ENCODE peak calls at places on chromosome 2, in four cellular contexts. One of them, this sample, is unnamed.

GRCh38 chr2:14551069-14551468 is 81.4 kb upstream of the LRATD1 start:
- DNase-seq in breast epithelium: no peak
- DNase-seq in fibroblast of pulmonary artery: no peak
- DNase-seq in GM23248: no peak
- DNase-seq in this sample: no peak

GRCh38 chr2:68908392-68908970 is 37.3 kb upstream of the BMP10 start:
- DNase-seq in fibroblast of pulmonary artery: peak; percentile 85
- DNase-seq in GM23248: peak; percentile 80
- DNase-seq in breast epithelium: peak; percentile 55
- DNase-seq in this sample: peak; percentile 37

GRCh38 chr2:47354013-47354816 is 48.7 kb upstream of the MSH2 start:
- DNase-seq in GM23248: peak; percentile 83
- DNase-seq in breast epithelium: no peak
- DNase-seq in fibroblast of pulmonary artery: peak; percentile 41
- DNase-seq in this sample: peak; percentile 28

GRCh38 chr2:127072970-127073369 is 34.0 kb downstream of the BIN1 start:
- DNase-seq in breast epithelium: no peak
- DNase-seq in GM23248: no peak
- DNase-seq in fibroblast of pulmonary artery: no peak
- DNase-seq in this sample: peak; percentile 54

GRCh38 chr2:238694136-238694755 is 153.6 kb upstream of the TWIST2 start:
- DNase-seq in GM23248: no peak
- DNase-seq in breast epithelium: no peak
- DNase-seq in fibroblast of pulmonary artery: no peak
- DNase-seq in this sample: no peak

GRCh38 chr2:73952499-73953446 is 26.1 kb downstream of the DGUOK start:
- DNase-seq in breast epithelium: no peak
- DNase-seq in fibroblast of pulmonary artery: peak; percentile 67
- DNase-seq in GM23248: peak; percentile 68
- DNase-seq in this sample: peak; percentile 37

GRCh38 chr2:63544017-63544627 is 44.2 kb downstream of the WDPCP start:
- DNase-seq in breast epithelium: no peak
- DNase-seq in fibroblast of pulmonary artery: peak; percentile 30
- DNase-seq in GM23248: peak; percentile 43
- DNase-seq in this sample: peak; percentile 14

GRCh38 chr2:241232736-241233575 is 44.5 kb downstream of the ANO7 start:
- DNase-seq in breast epithelium: no peak
- DNase-seq in fibroblast of pulmonary artery: no peak
- DNase-seq in GM23248: no peak
- DNase-seq in this sample: no peak

GRCh38 chr2:98900721-98901120 is 35.3 kb downstream of the CRACDL start:
- DNase-seq in fibroblast of pulmonary artery: no peak
- DNase-seq in breast epithelium: no peak
- DNase-seq in GM23248: no peak
- DNase-seq in this sample: no peak

GRCh38 chr2:223055140-223055539 is 3.1 kb downstream of the KCNE4 start:
- DNase-seq in GM23248: peak; percentile 43
- DNase-seq in breast epithelium: no peak
- DNase-seq in fibroblast of pulmonary artery: peak; percentile 92
- DNase-seq in this sample: peak; percentile 57

GRCh38 chr2:127508621-127509034 is 17.7 kb downstream of the IWS1 start:
- DNase-seq in GM23248: peak; percentile 100
- DNase-seq in breast epithelium: no peak
- DNase-seq in fibroblast of pulmonary artery: peak; percentile 97
- DNase-seq in this sample: peak; percentile 98

GRCh38 chr2:8541223-8541622 is 140.6 kb upstream of the ID2 start:
- DNase-seq in GM23248: no peak
- DNase-seq in fibroblast of pulmonary artery: no peak
- DNase-seq in breast epithelium: no peak
- DNase-seq in this sample: no peak

GRCh38 chr2:10395893-10396292 is 52.2 kb downstream of the ODC1 start:
- DNase-seq in breast epithelium: no peak
- DNase-seq in fibroblast of pulmonary artery: no peak
- DNase-seq in GM23248: no peak
- DNase-seq in this sample: no peak

GRCh38 chr2:163732718-163733117 is 3.1 kb downstream of the FIGN start:
- DNase-seq in breast epithelium: no peak
- DNase-seq in fibroblast of pulmonary artery: no peak
- DNase-seq in GM23248: peak; percentile 45
- DNase-seq in this sample: no peak

GRCh38 chr2:175180701-175181103 is 808 bp downstream of the ATP5MC3 start:
- DNase-seq in fibroblast of pulmonary artery: peak; percentile 39
- DNase-seq in GM23248: peak; percentile 81
- DNase-seq in breast epithelium: no peak
- DNase-seq in this sample: peak; percentile 48

GRCh38 chr2:127681976-127682857 is 6.9 kb upstream of the LIMS2 start:
- DNase-seq in fibroblast of pulmonary artery: no peak
- DNase-seq in breast epithelium: no peak
- DNase-seq in GM23248: no peak
- DNase-seq in this sample: peak; percentile 95

GRCh38 chr2:182593394-182593707 is 122.7 kb upstream of the DNAJC10 start:
- DNase-seq in GM23248: peak; percentile 91
- DNase-seq in fibroblast of pulmonary artery: peak; percentile 81
- DNase-seq in breast epithelium: no peak
- DNase-seq in this sample: peak; percentile 84

GRCh38 chr2:74845991-74846390 is 12.1 kb downstream of the HK2 start:
- DNase-seq in fibroblast of pulmonary artery: no peak
- DNase-seq in GM23248: peak; percentile 41
- DNase-seq in breast epithelium: no peak
- DNase-seq in this sample: no peak

GRCh38 chr2:159497256-159497655 is 119.1 kb downstream of the BAZ2B start:
- DNase-seq in GM23248: peak; percentile 91
- DNase-seq in fibroblast of pulmonary artery: peak; percentile 93
- DNase-seq in breast epithelium: no peak
- DNase-seq in this sample: peak; percentile 79

GRCh38 chr2:23824777-23825212 is 102.1 kb downstream of the ATAD2B start:
- DNase-seq in GM23248: peak; percentile 69
- DNase-seq in fibroblast of pulmonary artery: peak; percentile 76
- DNase-seq in breast epithelium: no peak
- DNase-seq in this sample: peak; percentile 68

GRCh38 chr2:38975009-38975408 is 85.3 kb downstream of the ARHGEF33 start:
- DNase-seq in fibroblast of pulmonary artery: no peak
- DNase-seq in GM23248: no peak
- DNase-seq in breast epithelium: no peak
- DNase-seq in this sample: no peak

GRCh38 chr2:95025406-95026319 is at the start of gene MAL:
- DNase-seq in fibroblast of pulmonary artery: no peak
- DNase-seq in GM23248: no peak
- DNase-seq in breast epithelium: no peak
- DNase-seq in this sample: no peak

GRCh38 chr2:88866756-88867155 is 175.3 kb downstream of the RPIA start:
- DNase-seq in breast epithelium: no peak
- DNase-seq in GM23248: no peak
- DNase-seq in fibroblast of pulmonary artery: no peak
- DNase-seq in this sample: peak; percentile 4

GRCh38 chr2:42101641-42102605 is 54.1 kb downstream of the PKDCC start:
- DNase-seq in breast epithelium: no peak
- DNase-seq in GM23248: peak; percentile 82
- DNase-seq in fibroblast of pulmonary artery: peak; percentile 77
- DNase-seq in this sample: peak; percentile 94

GRCh38 chr2:220460257-220460985 is 833.0 kb downstream of the SLC4A3 start:
- DNase-seq in breast epithelium: no peak
- DNase-seq in GM23248: no peak
- DNase-seq in fibroblast of pulmonary artery: no peak
- DNase-seq in this sample: no peak

GRCh38 chr2:48088994-48089393 is 182.7 kb upstream of the FBXO11 start:
- DNase-seq in breast epithelium: no peak
- DNase-seq in fibroblast of pulmonary artery: no peak
- DNase-seq in GM23248: no peak
- DNase-seq in this sample: no peak

DNA sequence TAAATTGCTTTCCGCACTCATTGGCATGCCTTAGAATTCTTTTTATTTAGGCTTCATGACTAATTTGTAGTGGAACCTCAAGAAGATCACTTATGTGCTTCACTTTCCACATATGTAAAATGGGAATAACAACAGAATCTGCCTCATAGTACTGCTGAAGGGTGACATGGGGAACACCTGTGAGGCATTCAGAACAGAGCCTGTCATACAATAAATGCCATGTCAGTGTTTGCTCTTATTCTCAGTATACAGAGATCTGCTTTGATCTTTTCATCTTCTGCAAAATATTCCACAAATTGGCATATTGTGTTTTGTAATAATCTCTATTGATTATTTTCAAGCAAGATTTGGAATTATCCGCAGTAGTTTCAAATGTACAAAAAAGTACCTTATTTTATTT is 17.4 kb upstream of the CPS1 start:
- DNase-seq in breast epithelium: no peak
- DNase-seq in GM23248: no peak
- DNase-seq in fibroblast of pulmonary artery: no peak
- DNase-seq in this sample: no peak
- H3K4me3 ChIP-seq in breast epithelium: no peak overlapping the region
- H3K4me3 ChIP-seq in GM23248: no peak overlapping the region
- H3K4me3 ChIP-seq in fibroblast of pulmonary artery: no peak overlapping the region
- H3K4me3 ChIP-seq in this sample: no peak overlapping the region

GRCh38 chr2:110115291-110116032 is at the start of gene MALL:
- DNase-seq in breast epithelium: peak; percentile 64
- DNase-seq in GM23248: peak; percentile 65
- DNase-seq in fibroblast of pulmonary artery: no peak
- DNase-seq in this sample: peak; percentile 34

GRCh38 chr2:110114007-110114591 is 1.5 kb downstream of the MALL start:
- DNase-seq in fibroblast of pulmonary artery: no peak
- DNase-seq in breast epithelium: no peak
- DNase-seq in GM23248: peak; percentile 41
- DNase-seq in this sample: no peak

GRCh38 chr2:110114801-110115200 is 821 bp downstream of the MALL start:
- DNase-seq in fibroblast of pulmonary artery: no peak
- DNase-seq in GM23248: peak; percentile 12
- DNase-seq in breast epithelium: no peak
- DNase-seq in this sample: no peak

GRCh38 chr2:110120171-110121051 is 4.8 kb upstream of the MALL start:
- DNase-seq in breast epithelium: no peak
- DNase-seq in GM23248: peak; percentile 16
- DNase-seq in fibroblast of pulmonary artery: no peak
- DNase-seq in this sample: no peak

DNA sequence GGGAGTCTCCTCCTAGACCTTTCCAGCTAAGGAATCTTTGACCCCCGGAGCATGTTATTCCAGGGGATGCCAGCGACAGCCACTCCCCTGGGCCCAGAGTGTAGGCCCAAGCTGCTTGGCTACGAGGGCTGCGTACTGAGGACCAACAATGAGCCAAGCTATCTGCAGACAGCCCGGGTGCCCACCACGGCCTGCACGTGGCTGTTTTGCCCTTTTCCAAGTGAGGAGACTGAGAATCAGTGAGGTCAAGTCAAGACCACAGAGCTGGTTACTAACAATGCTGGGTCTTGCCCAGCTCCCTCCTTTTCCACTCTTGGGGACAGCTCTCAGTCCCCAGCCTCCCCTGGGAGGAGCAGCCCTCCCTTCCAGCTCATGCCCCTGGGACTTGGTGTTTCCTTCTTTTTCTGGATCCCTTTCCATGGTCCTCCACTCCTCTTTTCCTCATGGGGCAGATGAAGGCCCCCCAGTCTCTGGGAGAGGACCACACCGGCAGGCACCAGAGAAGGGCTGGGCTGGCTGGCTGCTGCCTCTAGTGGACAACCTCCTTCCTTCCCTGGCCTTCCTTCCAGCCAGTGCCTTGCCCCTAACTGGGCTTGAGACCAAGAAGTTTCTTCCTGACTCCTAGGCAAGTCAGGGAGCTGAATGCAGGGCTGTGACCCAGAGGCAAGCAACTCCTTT is 550 bp upstream of the MALL start:
- DNase-seq in GM23248: peak; percentile 90
- DNase-seq in breast epithelium: no peak
- DNase-seq in fibroblast of pulmonary artery: peak; percentile 74
- DNase-seq in this sample: peak; percentile 51
- H3K4me3 ChIP-seq in GM23248: peak overlapping the region; percentile 76
- H3K4me3 ChIP-seq in breast epithelium: peak overlapping the region; percentile 69
- H3K4me3 ChIP-seq in fibroblast of pulmonary artery: peak overlapping the region; percentile 43
- H3K4me3 ChIP-seq in this sample: peak overlapping the region; percentile 68

DNA sequence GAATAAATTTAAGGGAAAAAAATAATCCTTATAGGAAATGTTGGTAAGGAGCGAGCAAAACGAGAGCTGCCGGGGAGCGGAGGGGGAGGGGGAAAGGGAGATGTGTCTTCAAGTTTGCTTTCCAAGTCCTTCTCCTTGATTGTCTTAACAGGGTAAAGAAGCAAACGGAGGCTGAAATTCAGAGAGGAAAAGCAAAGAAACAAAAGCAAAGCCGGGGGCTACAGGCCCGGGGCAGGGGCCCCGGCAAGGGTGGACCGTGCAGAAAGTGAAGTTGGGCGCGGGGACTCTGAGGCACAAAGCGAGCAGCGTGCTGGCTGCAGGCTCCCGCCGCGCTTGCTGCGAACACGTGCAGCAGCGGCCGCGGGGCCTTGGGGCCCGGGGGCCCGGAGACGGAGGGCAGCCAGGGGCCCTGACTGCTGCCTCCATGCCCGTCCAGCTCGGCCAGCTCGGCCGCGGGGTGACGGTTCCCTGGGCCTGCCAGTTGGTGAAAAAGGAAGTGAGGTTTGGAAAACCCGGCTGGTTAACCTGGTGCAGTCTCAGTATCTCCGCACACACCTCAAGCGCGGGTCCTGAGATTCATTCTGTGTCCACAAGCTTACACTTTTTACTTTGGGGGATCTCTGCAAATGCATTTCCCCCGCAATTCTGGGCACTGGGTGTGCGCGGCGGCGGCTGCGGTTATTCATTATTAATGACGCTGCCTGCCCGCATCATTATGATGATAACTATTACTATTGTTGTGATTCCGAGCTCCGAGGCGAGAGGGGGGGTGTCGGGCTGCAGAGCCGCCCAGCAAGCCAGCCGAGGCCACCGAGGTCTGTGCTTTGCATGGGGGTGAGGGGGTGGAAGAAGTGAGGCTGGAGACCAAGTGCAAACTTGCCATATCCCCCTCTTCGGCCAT is 4.0 kb downstream of the BCL11A start:
- DNase-seq in GM23248: peak; percentile 73
- DNase-seq in fibroblast of pulmonary artery: no peak
- DNase-seq in breast epithelium: no peak
- DNase-seq in this sample: no peak
- H3K4me3 ChIP-seq in GM23248: peak overlapping the region; percentile 82
- H3K4me3 ChIP-seq in fibroblast of pulmonary artery: peak overlapping the region; percentile 72
- H3K4me3 ChIP-seq in breast epithelium: peak overlapping the region; percentile 73
- H3K4me3 ChIP-seq in this sample: peak overlapping the region; percentile 73

DNA sequence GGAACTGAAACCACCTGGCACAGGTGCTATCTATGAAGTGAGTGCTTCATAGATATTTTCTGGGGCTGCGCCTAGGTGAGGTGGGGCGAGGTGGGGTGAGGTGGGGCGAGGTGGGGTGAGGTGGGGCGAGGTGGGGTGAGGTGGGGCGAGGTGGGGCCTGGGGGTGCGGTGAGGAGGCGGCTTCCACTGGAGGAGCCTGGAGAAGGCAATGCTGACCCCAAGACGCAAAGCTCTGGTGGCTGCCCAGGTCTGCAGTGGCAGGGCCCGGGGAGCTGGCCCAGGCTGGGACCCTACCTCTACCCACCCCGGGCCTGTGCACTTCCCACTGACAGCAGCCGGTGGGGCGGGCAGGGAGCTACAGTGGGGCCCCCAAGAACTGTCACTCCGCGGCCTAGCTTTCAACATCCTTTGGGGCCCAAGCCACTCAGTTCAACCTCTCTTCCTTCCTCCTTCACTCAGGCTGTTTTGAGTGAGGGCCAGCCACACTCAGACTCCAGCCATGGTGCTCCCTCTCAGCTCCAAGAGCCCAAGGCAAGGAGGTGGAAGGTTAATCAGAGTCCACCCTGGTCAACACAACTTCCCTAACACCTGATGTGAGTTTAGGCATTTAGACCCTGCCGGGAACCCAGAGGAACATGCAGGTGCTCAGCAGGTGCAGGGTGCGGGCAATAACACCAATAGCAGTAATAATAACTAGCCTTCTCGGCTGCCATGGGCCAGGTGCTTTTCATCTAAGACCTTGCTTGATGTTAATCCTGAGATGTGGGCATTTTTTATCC is 93.7 kb downstream of the ZFP36L2 start:
- DNase-seq in fibroblast of pulmonary artery: no peak
- DNase-seq in breast epithelium: no peak
- DNase-seq in GM23248: no peak
- DNase-seq in this sample: no peak
- H3K4me3 ChIP-seq in fibroblast of pulmonary artery: no peak overlapping the region
- H3K4me3 ChIP-seq in breast epithelium: no peak overlapping the region
- H3K4me3 ChIP-seq in GM23248: no peak overlapping the region
- H3K4me3 ChIP-seq in this sample: no peak overlapping the region